ENCODE peak calls at places on chromosomes 4 and X, in eight cellular contexts. E, I, S, K, T, R, C and V are unnamed samples.

GRCh38 chr4:81595287-81595686 is 123.6 kb upstream of the RASGEF1B start:
- DNase-seq in C (no peak), K (no peak), T (no peak), R (no peak), I (no peak), S (no peak), E (no peak), V (no peak)

GRCh38 chrX:18944482-18944881 is 39.4 kb downstream of the PHKA2 start:
- DNase-seq in I (no peak), K (no peak), E (no peak), R (no peak), S (no peak), T (no peak), C (no peak), V (no peak)

GRCh38 chrX:152932598-152933175 is 34.8 kb downstream of the ZNF185 start:
- DNase-seq in C (no peak), S (peak; percentile 19), I (no peak), T (no peak), R (no peak), K (peak; percentile 15), E (no peak), V (no peak)

GRCh38 chr4:99821918-99822503 is 5.4 kb downstream of the DAPP1 start:
- DNase-seq in I (no peak), S (no peak), T (no peak), K (no peak), E (peak; percentile 74), C (no peak), R (peak; percentile 78), V (no peak)

GRCh38 chrX:101348452-101349222 is at the start of gene TIMM8A:
- DNase-seq in I (peak; percentile 73), C (peak; percentile 85), K (peak; percentile 88), R (peak; percentile 84), T (peak; percentile 76), S (peak; percentile 89), E (peak; percentile 86), V (peak; percentile 80)

GRCh38 chrX:87813566-87813965 is 296.0 kb downstream of the KLHL4 start:
- DNase-seq in R (no peak), E (no peak), S (no peak), T (no peak), C (no peak), I (no peak), K (no peak), V (no peak)

GRCh38 chrX:120308558-120308957 is 2.7 kb downstream of the TMEM255A start:
- DNase-seq in R (no peak), T (no peak), S (no peak), C (no peak), E (no peak), K (no peak), I (no peak), V (no peak)

GRCh38 chrX:74251006-74251930 is 52.7 kb upstream of the ZCCHC13 start:
- DNase-seq in E (no peak), I (no peak), S (no peak), T (peak; percentile 56), C (peak; percentile 15), K (no peak), R (no peak), V (no peak)

GRCh38 chrX:40326186-40326965 is 228.6 kb upstream of the BCOR start:
- DNase-seq in K (no peak), T (no peak), S (no peak), R (no peak), E (no peak), I (no peak), C (no peak), V (no peak)

GRCh38 chr4:78954048-78954666 is 14.9 kb upstream of the PAQR3 start:
- DNase-seq in T (peak; percentile 45), I (no peak), R (peak; percentile 40), S (no peak), K (no peak), C (no peak), E (peak; percentile 12), V (no peak)

GRCh38 chr4:102518703-102519131 is 17.6 kb downstream of the NFKB1 start:
- DNase-seq in R (no peak), T (no peak), E (no peak), K (no peak), C (no peak), I (no peak), S (no peak), V (no peak)

GRCh38 chr4:53963786-53964185 is 100.6 kb downstream of the CHIC2 start:
- DNase-seq in I (no peak), E (no peak), S (no peak), R (peak; percentile 37), C (no peak), K (no peak), T (no peak), V (no peak)

GRCh38 chr4:44186850-44187246 is 261.8 kb downstream of the KCTD8 start:
- DNase-seq in K (no peak), R (no peak), E (no peak), I (no peak), C (no peak), S (no peak), T (peak; percentile 5), V (no peak)
- TF ChIP-seq CTCF in K (no peak), R (no peak), E (no peak), I (no peak), C (no peak), S (no peak), T (no peak), V (no peak)

DNA sequence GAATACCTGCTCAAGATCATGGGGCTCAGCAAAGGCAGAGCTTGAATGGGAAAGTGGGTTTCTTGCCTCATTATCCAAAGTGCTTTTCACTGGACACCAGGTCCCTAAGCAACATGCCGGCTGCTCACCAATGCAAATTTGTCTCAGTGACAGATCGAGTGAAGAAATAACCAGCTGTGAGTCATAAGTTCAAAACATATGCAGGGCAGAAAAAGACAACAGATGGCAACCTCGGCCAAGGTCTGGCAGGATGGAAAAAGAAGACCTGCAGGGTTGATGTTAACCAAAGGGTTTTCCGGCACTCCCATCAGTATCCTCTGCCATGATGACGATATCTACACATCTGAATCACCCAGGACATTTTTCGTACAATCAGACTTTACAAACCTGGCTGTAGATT is 124.1 kb downstream of the AFAP1 start:
- DNase-seq in K (no peak), E (no peak), S (peak; percentile 69), R (no peak), C (no peak), T (peak; percentile 91), I (no peak), V (no peak)
- TF ChIP-seq CTCF in K (no peak), E (no peak), S (no peak), R (no peak), C (no peak), T (peak; percentile 17), I (no peak), V (no peak)

GRCh38 chr4:94451669-94452475 is at the start of gene PDLIM5:
- DNase-seq in E (peak; percentile 96), C (peak; percentile 93), K (peak; percentile 95), I (peak; percentile 91), S (peak; percentile 94), R (peak; percentile 92), T (peak; percentile 94), V (peak; percentile 89)
- TF ChIP-seq CTCF in E (no peak), C (no peak), K (no peak), I (no peak), S (no peak), R (peak; percentile 34), T (no peak), V (peak; percentile 47)

GRCh38 chrX:17743913-17744312 is 6.6 kb downstream of the SCML1 start:
- DNase-seq in K (no peak), R (no peak), C (no peak), I (no peak), T (no peak), S (no peak), E (no peak), V (no peak)

GRCh38 chrX:17747692-17748091 is 10.4 kb downstream of the SCML1 start:
- DNase-seq in T (no peak), R (no peak), K (no peak), E (no peak), I (no peak), S (no peak), C (no peak), V (no peak)

GRCh38 chrX:17748684-17749083 is 11.4 kb downstream of the SCML1 start:
- DNase-seq in T (no peak), R (no peak), I (no peak), E (no peak), S (no peak), C (no peak), K (no peak), V (no peak)

GRCh38 chrX:17741123-17741511 is 3.8 kb downstream of the SCML1 start:
- DNase-seq in S (no peak), T (no peak), K (no peak), R (no peak), I (no peak), E (no peak), C (peak; percentile 22), V (no peak)

GRCh38 chrX:17744896-17745523 is 7.7 kb downstream of the SCML1 start:
- DNase-seq in I (no peak), R (no peak), S (no peak), C (no peak), T (peak; percentile 14), E (no peak), K (no peak), V (no peak)
- TF ChIP-seq CTCF in I (no peak), R (peak; percentile 62), S (no peak), C (no peak), T (peak; percentile 43), E (no peak), K (peak; percentile 45), V (no peak)

DNA sequence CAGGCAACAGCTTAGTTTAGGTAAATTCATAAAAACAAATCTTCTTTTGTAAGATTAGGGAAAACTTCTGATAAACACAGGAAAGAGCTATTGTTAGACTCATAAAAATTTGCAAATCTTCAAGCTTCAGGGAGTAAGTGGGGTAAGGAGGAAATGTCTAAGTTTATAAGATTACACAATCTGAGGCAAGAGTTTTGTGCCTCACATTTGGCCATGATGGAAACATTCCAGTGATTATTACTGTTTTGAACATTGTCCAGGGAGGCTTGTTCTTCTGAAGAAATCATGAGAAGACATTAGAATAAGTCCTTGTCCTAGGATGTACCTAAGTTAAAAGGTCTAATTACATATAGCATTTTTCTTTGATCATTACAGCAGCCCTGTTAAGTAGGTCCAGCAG is 72.8 kb downstream of the MAOB start:
- DNase-seq in C (no peak), E (no peak), R (no peak), T (peak; percentile 41), I (no peak), K (no peak), S (no peak), V (no peak)
- TF ChIP-seq CTCF in C (no peak), E (no peak), R (no peak), T (no peak), I (no peak), K (no peak), S (no peak), V (no peak)

GRCh38 chr4:156419080-156419638 is 465.5 kb upstream of the CTSO start:
- DNase-seq in C (no peak), S (no peak), E (no peak), I (no peak), T (no peak), K (no peak), R (no peak), V (no peak)

GRCh38 chr4:156420557-156420956 is 466.9 kb upstream of the CTSO start:
- DNase-seq in I (no peak), C (no peak), T (peak; percentile 16), R (no peak), S (no peak), K (no peak), E (no peak), V (no peak)

GRCh38 chr4:156422576-156422975 is 468.9 kb upstream of the CTSO start:
- DNase-seq in R (no peak), S (no peak), K (no peak), C (no peak), I (no peak), T (no peak), E (no peak), V (no peak)
- TF ChIP-seq CTCF in R (no peak), S (no peak), K (no peak), C (no peak), I (no peak), T (no peak), E (no peak), V (no peak)